ENCODE peak calls at places on chromosomes 13 and 19, in ten cellular contexts. T is nephron progenitor cell; H is hypothalamus; E is AG10803; Y is stimulated activated CD8-positive, alpha-beta memory T cell treated with anti-CD3 and anti-CD28 coated beads, Interleukin-15, amount 100 ng/mL, for 24 hours; D is GOT3; B is A549; Z is stimulated activated CD4-positive, alpha-beta T cell treated with anti-CD3 and anti-CD28 coated beads, Interleukin-15, amount 100 ng/mL, for 1 hour; F is Peyer's patch; C is NCI-H2107. R is an unnamed sample.
A peak's percentile ranks its signal among the peaks of the same experiment; 100 is the strongest.

GRCh38 chr13:28046981-28047380 is 53.4 kb downstream of the FLT3 start:
- DNase-seq in H (no peak), T (no peak), B (no peak), C (no peak), F (no peak), Y (no peak), E (peak; percentile 75), Z (no peak), D (no peak), R (peak; percentile 43)

GRCh38 chr13:47211106-47211505 is 314.3 kb upstream of the HTR2A start:
- DNase-seq in Y (no peak), H (no peak), E (no peak), T (no peak), F (no peak), Z (no peak), B (no peak), D (no peak), C (no peak), R (no peak)

GRCh38 chr19:55118401-55118991 is 1.1 kb upstream of the PPP1R12C start:
- DNase-seq in D (no peak), B (no peak), Y (no peak), T (peak; percentile 57), H (peak; percentile 65), Z (no peak), C (no peak), F (peak; percentile 70), E (peak; percentile 30), R (no peak)

GRCh38 chr13:40169476-40169875 is 497.0 kb downstream of the FOXO1 start:
- DNase-seq in B (no peak), Y (no peak), H (no peak), D (no peak), E (no peak), F (no peak), C (no peak), Z (no peak), T (no peak), R (no peak)

GRCh38 chr19:8573316-8573715 is 3.9 kb downstream of the MYO1F start:
- DNase-seq in Z (no peak), E (no peak), D (no peak), B (no peak), C (no peak), H (no peak), Y (no peak), T (no peak), F (no peak), R (no peak)

GRCh38 chr13:101390461-101390860 is 25.8 kb downstream of the NALCN start:
- DNase-seq in C (no peak), B (no peak), E (peak; percentile 55), F (no peak), Z (no peak), D (no peak), H (no peak), Y (no peak), T (no peak), R (peak; percentile 19)

GRCh38 chr13:27388236-27388635 is 36.2 kb upstream of the GTF3A start:
- DNase-seq in E (no peak), F (no peak), Z (no peak), Y (no peak), T (no peak), C (no peak), B (no peak), D (no peak), H (no peak), R (no peak)

GRCh38 chr19:46366620-46367277 is 19.9 kb downstream of the PPP5C start:
- DNase-seq in D (no peak), H (no peak), E (no peak), Y (no peak), T (no peak), F (no peak), Z (no peak), B (no peak), C (no peak), R (no peak)

GRCh38 chr19:46716672-46717033 is 261 bp downstream of the PRKD2 start:
- DNase-seq in D (no peak), C (no peak), H (no peak), T (peak; percentile 28), Z (no peak), F (no peak), B (peak; percentile 47), Y (no peak), E (no peak), R (peak; percentile 15)

GRCh38 chr19:34851277-34851804 is 75.4 kb upstream of the ZNF30 start:
- DNase-seq in C (no peak), Z (no peak), D (no peak), H (no peak), T (no peak), F (no peak), Y (no peak), B (no peak), E (no peak), R (no peak)

GRCh38 chr13:33518442-33518841 is 232.9 kb upstream of the STARD13 start:
- DNase-seq in D (no peak), Y (no peak), C (no peak), Z (no peak), B (no peak), T (no peak), F (no peak), H (no peak), E (no peak), R (no peak)

GRCh38 chr19:47541507-47541906 is 26.6 kb upstream of the NAPA start:
- DNase-seq in H (no peak), D (no peak), Z (no peak), E (no peak), T (no peak), C (no peak), B (no peak), Y (no peak), F (peak; percentile 55), R (no peak)

GRCh38 chr19:18100710-18101109 is 3.1 kb downstream of the MAST3 start:
- DNase-seq in Y (no peak), H (peak; percentile 31), Z (no peak), E (no peak), F (no peak), D (no peak), T (peak; percentile 57), C (no peak), B (no peak), R (no peak)

GRCh38 chr19:11554160-11554559 is 4.9 kb downstream of the ELOF1 start:
- DNase-seq in T (no peak), Z (no peak), B (no peak), H (no peak), E (no peak), C (no peak), Y (no peak), F (peak; percentile 79), D (no peak), R (no peak)

GRCh38 chr13:52723181-52723580 is 16.4 kb downstream of the CNMD start:
- DNase-seq in F (no peak), B (no peak), E (no peak), C (no peak), Y (no peak), D (no peak), H (no peak), T (no peak), Z (no peak), R (no peak)

GRCh38 chr13:77033717-77034302 is 6.9 kb upstream of the FBXL3 start:
- DNase-seq in E (no peak), T (no peak), F (no peak), B (no peak), C (no peak), H (no peak), Y (no peak), D (no peak), Z (no peak), R (no peak)

GRCh38 chr13:50365300-50365682 is 350.0 kb downstream of the KCNRG start:
- DNase-seq in T (no peak), D (no peak), Y (no peak), H (no peak), Z (no peak), C (no peak), B (no peak), F (no peak), E (no peak), R (no peak)

GRCh38 chr19:902093-902370 is 8.7 kb downstream of the RNU6-9 start:
- DNase-seq in Z (no peak), T (no peak), C (no peak), E (no peak), D (no peak), F (no peak), H (no peak), Y (no peak), B (no peak), R (no peak)

GRCh38 chr13:37058801-37059135 is 720 bp downstream of the SUPT20H start:
- DNase-seq in F (no peak), H (no peak), T (peak; percentile 33), E (no peak), D (no peak), Y (no peak), Z (no peak), B (peak; percentile 8), C (no peak), R (peak; percentile 19)

GRCh38 chr19:4352701-4353121 is 9.3 kb downstream of the MPND start:
- DNase-seq in C (no peak), Z (peak; percentile 30), Y (no peak), E (peak; percentile 64), T (peak; percentile 83), B (peak; percentile 51), D (no peak), H (no peak), F (peak; percentile 78), R (peak; percentile 69)